ENCODE peak calls at places on chromosomes 1 and 21, in eight cellular contexts. G is hepatocyte, R is K562, J is GM23248, I is SK-N-SH, A is MM.1S, D is HepG2, H is neural progenitor cell. F is an unnamed sample. For H3K4me1, the result is how much of the 10 kb centered on the place peaks cover.

GRCh38 chr1:116915182-116915611 is 5.5 kb downstream of the PTGFRN start:
- DNase-seq in I (no peak), D (no peak), G (no peak), R (no peak), A (no peak), H (no peak), J (peak), F (no peak)

GRCh38 chr1:80918365-80918764 is 882.4 kb upstream of the ADGRL2 start:
- DNase-seq in A (no peak), H (no peak), R (no peak), I (no peak), J (no peak), D (no peak), G (no peak), F (no peak)

GRCh38 chr1:37486680-37487618 is 12.6 kb downstream of the ZC3H12A start:
- DNase-seq in I (peak), J (peak), A (peak), G (peak), D (peak), H (peak), R (peak), F (peak)

GRCh38 chr1:163072658-163073057 is 3.5 kb downstream of the RGS4 start:
- DNase-seq in R (no peak), H (no peak), D (no peak), A (no peak), I (no peak), J (peak), G (no peak), F (no peak)

GRCh38 chr21:46114963-46115362 is 17.1 kb downstream of the COL6A2 start:
- DNase-seq in H (no peak), D (no peak), I (peak), G (no peak), J (no peak), A (no peak), R (no peak), F (no peak)

GRCh38 chr1:203644661-203645510 is 18.3 kb downstream of the ATP2B4 start:
- DNase-seq in J (peak), I (no peak), G (no peak), D (no peak), A (no peak), R (no peak), H (no peak), F (no peak)

GRCh38 chr1:151499930-151500329 is 11.3 kb upstream of the CGN start:
- DNase-seq in R (no peak), J (no peak), G (no peak), H (no peak), A (no peak), I (no peak), D (no peak), F (no peak)

GRCh38 chr1:225653463-225654276 is 747 bp upstream of the ENAH start:
- DNase-seq in I (no peak), H (peak), R (no peak), A (no peak), J (peak), G (peak), D (peak), F (no peak)

GRCh38 chr1:192524223-192524622 is 51.4 kb upstream of the RGS1 start:
- DNase-seq in J (peak), A (no peak), D (no peak), I (no peak), H (no peak), R (no peak), G (no peak), F (no peak)

GRCh38 chr1:45395051-45395450 is 54.8 kb upstream of the MUTYH start:
- DNase-seq in I (no peak), R (no peak), H (no peak), G (no peak), D (no peak), A (no peak), J (no peak), F (no peak)

GRCh38 chr1:34057347-34057746 is 107.7 kb downstream of the CSMD2 start:
- DNase-seq in D (no peak), R (no peak), G (peak), J (no peak), H (peak), I (peak), A (no peak), F (no peak)

GRCh38 chr1:244974550-244974949 is 110.2 kb upstream of the HNRNPU start:
- DNase-seq in R (no peak), I (no peak), D (no peak), J (no peak), G (no peak), H (no peak), A (no peak), F (no peak)

GRCh38 chr1:33388989-33389771 is 41.7 kb downstream of the PHC2 start:
- DNase-seq in J (peak), A (no peak), R (no peak), I (no peak), H (no peak), G (no peak), D (no peak), F (no peak)

GRCh38 chr1:19799233-19799876 is 361 bp downstream of the TMCO4 start:
- DNase-seq in J (peak), I (peak), H (peak), G (peak), D (peak), A (peak), R (peak), F (peak)

GRCh38 chr1:109796484-109797305 is 33.0 kb upstream of the EPS8L3 start:
- DNase-seq in J (peak), R (no peak), H (no peak), D (no peak), I (no peak), G (no peak), A (no peak), F (no peak)

GRCh38 chr1:85464497-85465098 is 361 bp downstream of the DDAH1 start:
- DNase-seq in D (peak), G (peak), A (peak), R (no peak), H (peak), J (peak), I (peak), F (no peak)

GRCh38 chr1:1334835-1335234 is 3.8 kb downstream of the TAS1R3 start:
- DNase-seq in H (peak), I (no peak), J (no peak), A (no peak), G (no peak), R (peak), D (no peak), F (peak)

GRCh38 chr1:66313446-66313845 is 220.5 kb upstream of the SGIP1 start:
- DNase-seq in G (no peak), A (no peak), I (no peak), J (no peak), D (no peak), R (no peak), H (no peak), F (no peak)

GRCh38 chr1:15412843-15413242 is 3.2 kb downstream of the EFHD2 start:
- DNase-seq in A (no peak), H (no peak), D (no peak), I (no peak), R (no peak), J (no peak), G (no peak), F (no peak)

GRCh38 chr1:7513081-7513480 is 258.0 kb upstream of the VAMP3 start:
- DNase-seq in J (peak), D (no peak), R (no peak), A (no peak), I (no peak), H (no peak), G (no peak), F (no peak)

GRCh38 chr21:23223882-23224281 is 2225.7 kb downstream of the NCAM2 start:
- DNase-seq in G (no peak), I (no peak), J (no peak), R (no peak), D (no peak), A (no peak), H (peak), F (no peak)

GRCh38 chr1:177611402-177611801 is 358.5 kb downstream of the SEC16B start:
- DNase-seq in D (no peak), J (no peak), A (no peak), H (no peak), G (no peak), R (no peak), I (peak), F (no peak)

GRCh38 chr1:4265836-4266235 is 365.8 kb upstream of the C1orf174 start:
- DNase-seq in I (no peak), D (peak), G (no peak), J (no peak), R (no peak), A (no peak), H (no peak), F (no peak)

GRCh38 chr1:67850611-67851075 is 17.4 kb upstream of the GNG12 start:
- DNase-seq in R (no peak), D (no peak), G (peak), A (no peak), I (no peak), J (peak), H (no peak), F (no peak)

GRCh38 chr1:98323906-98324358 is 337.6 kb upstream of the SNX7 start:
- DNase-seq in D (no peak), H (no peak), R (no peak), J (peak), A (no peak), G (peak), I (no peak), F (no peak)

GRCh38 chr1:20223659-20224058 is 37.3 kb upstream of the PLA2G2C start:
- DNase-seq in A (no peak), R (no peak), D (no peak), I (no peak), J (no peak), G (no peak), H (no peak), F (no peak)

GRCh38 chr1:214833357-214833756 is 230.4 kb downstream of the CENPF start:
- DNase-seq in R (no peak), G (no peak), J (peak), I (no peak), A (no peak), H (no peak), D (peak), F (no peak)

GRCh38 chr1:71231751-71232150 is 150.9 kb upstream of the ZRANB2 start:
- DNase-seq in R (no peak), J (peak), D (no peak), H (no peak), I (no peak), A (no peak), G (no peak), F (no peak)

GRCh38 chr1:58592521-58593134 is 15.6 kb upstream of the TACSTD2 start:
- DNase-seq in R (no peak), J (peak), G (peak), A (no peak), D (no peak), I (no peak), H (no peak), F (no peak)

GRCh38 chr1:25563330-25564215 is 20.2 kb downstream of the LDLRAP1 start:
- DNase-seq in R (no peak), G (no peak), I (no peak), H (no peak), A (peak), D (no peak), J (no peak), F (no peak)

GRCh38 chr1:25561426-25562100 is 18.2 kb downstream of the LDLRAP1 start:
- DNase-seq in J (no peak), G (no peak), H (no peak), A (peak), R (no peak), I (no peak), D (no peak), F (no peak)

GRCh38 chr1:25560788-25561187 is 17.4 kb downstream of the LDLRAP1 start:
- DNase-seq in R (no peak), D (no peak), H (no peak), G (no peak), A (no peak), J (no peak), I (no peak), F (no peak)

GRCh38 chr1:25562928-25563283 is 19.5 kb downstream of the LDLRAP1 start:
- DNase-seq in G (no peak), H (no peak), R (no peak), A (no peak), D (no peak), J (no peak), I (no peak), F (no peak)

GRCh38 chr1:25562101-25562927 is 18.9 kb downstream of the LDLRAP1 start:
- DNase-seq in D (peak), J (no peak), A (peak), I (no peak), H (no peak), R (no peak), G (no peak), F (peak)
- H3K4me1 ChIP-seq in D (under half), J (under half), A (half or more), I (under half), H (under half), R (under half), G (under half), F (under half)

DNA sequence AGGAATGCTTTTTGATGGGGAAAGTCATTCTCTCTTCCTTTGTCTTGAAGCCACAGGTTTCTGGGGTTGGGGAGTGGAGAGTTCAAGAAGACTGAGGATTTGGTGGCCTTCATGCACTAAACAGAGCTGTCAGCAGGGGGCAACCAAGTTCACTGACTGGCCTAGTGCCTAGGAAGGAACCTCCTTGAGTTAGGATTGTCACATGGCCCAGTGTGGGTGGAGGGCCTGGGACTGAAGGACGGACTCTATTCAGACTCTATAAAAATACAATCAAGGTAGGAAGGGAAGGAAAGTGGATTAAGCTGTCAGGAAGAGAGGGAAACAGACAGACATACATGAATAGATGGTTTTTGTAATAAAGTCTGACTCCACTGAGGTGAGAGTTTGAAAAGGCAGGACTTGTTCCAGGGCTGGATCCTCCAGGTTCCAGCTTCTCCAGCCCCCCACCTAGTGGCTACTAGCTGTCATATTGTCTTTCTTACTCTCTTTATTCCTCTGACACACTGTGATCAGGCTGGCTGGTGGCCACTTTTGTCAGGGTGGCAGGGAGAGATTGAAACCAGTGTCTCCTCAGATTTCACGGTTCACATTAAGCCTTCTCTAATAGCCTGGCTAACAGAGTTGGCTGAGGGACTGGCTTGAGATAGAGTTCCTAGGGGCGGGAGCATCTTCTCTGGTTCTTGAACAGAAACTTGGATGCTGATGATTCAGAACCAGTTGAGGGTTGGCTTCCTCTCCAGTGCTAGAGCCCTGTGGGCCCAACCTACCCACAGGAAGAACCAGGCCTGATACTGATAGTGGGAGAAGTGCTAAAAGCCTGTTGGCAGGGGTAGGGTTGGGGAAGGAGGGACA is 4.1 kb upstream of the SH3BGRL3 start:
- DNase-seq in A (peak), J (peak), R (peak), H (peak), G (peak), I (peak), D (peak), F (peak)
- H2AFZ ChIP-seq in A (no peak), J (peak), R (peak), H (no peak), G (no peak), I (peak), D (no peak), F (no peak)

DNA sequence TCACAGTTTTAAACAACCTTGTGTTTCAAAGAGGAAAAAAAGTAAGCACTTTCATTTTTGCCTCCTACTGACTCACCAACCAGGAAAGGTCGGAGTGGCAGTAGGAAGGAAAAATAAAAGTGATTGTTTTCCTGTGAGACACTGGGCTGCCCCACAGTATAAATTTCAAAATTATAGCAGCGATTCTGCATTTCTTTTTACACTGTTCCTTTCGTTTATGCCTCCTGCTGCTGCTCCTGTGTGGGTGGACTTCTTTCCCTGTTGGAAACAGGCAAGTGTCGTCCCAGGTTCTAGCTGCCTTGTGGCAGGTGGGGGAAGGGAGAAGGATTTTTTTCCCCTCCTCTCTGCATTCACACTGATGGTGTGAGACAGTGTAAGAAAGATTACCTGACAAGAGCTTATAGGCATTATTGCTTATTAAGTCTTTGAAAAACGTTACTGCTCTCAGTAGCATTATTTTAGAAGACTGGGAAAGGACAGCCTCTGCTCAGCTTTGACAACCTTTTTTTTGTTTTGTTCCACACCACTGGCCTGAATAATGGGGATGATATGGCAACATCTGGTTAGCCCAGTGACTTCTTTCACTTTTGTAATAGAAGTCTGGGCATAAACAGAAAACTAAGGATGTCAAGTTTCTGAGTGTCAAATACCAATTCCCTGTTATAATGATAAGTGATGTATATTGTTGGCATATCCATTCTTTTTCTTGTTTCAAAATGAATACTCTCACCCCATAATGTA is 77.9 kb downstream of the NEK7 start:
- DNase-seq in R (no peak), H (peak), G (no peak), J (peak), A (no peak), D (no peak), I (no peak), F (no peak)
- H3K4me2 ChIP-seq in R (no peak), H (peak), G (peak), J (peak), A (peak), D (no peak), I (no peak), F (no peak)

GRCh38 chr1:201689647-201690046 is 139.3 kb upstream of the IPO9 start:
- DNase-seq in D (no peak), I (no peak), J (no peak), G (no peak), H (no peak), R (no peak), A (no peak), F (no peak)
- H3K4me1 ChIP-seq in D (under half), I (under half), J (under half), G (under half), H (under half), R (under half), A (under half), F (under half)

GRCh38 chr1:8986814-8987190 is 39.4 kb downstream of the SLC2A7 start:
- DNase-seq in D (no peak), J (no peak), I (no peak), G (no peak), R (no peak), H (no peak), A (no peak), F (no peak)
- H2AFZ ChIP-seq in D (no peak), J (no peak), I (no peak), G (no peak), R (no peak), H (no peak), A (no peak), F (no peak)

GRCh38 chr1:47178665-47179022 is 11.2 kb downstream of the PDZK1IP1 start:
- DNase-seq in I (no peak), G (no peak), D (no peak), J (no peak), H (no peak), R (no peak), A (no peak), F (no peak)

GRCh38 chr1:47181095-47181954 is 8.5 kb downstream of the PDZK1IP1 start:
- DNase-seq in J (no peak), G (no peak), A (no peak), R (peak), D (no peak), I (peak), H (no peak), F (no peak)

GRCh38 chr1:47179023-47179987 is 10.5 kb downstream of the PDZK1IP1 start:
- DNase-seq in G (peak), A (peak), I (peak), D (peak), R (peak), J (peak), H (peak), F (peak)

GRCh38 chr1:47180603-47181094 is 9.2 kb downstream of the PDZK1IP1 start:
- DNase-seq in I (peak), R (peak), A (no peak), J (no peak), D (no peak), H (no peak), G (no peak), F (no peak)

DNA sequence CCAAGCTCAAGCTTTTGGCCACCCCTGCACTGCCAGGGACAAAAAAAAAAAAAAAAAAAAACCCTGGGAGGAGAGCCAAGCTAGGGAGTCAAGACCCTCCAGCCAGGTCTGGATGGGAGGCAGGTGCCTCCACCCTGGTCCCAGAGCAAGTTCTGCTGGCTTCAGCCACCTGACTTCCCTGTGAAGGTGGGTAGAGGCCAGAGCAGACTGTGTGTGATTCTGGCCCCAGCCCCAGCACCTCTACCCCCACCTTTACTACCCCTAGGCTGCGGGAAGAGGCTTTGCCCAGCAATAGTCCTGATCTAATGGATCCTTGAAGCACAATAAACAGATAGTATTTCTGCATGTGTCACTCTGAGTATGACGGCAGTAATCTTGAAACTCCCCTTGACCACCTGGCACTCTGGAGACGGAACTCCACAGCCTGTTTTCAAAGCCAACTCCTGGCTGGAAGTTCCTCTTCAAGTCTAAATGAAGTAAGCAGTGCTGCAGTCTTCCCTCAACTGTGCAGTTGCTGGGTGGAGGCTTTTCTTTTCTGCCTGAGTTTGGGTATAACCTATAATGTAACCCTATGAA is 9.8 kb downstream of the PDZK1IP1 start:
- DNase-seq in D (no peak), R (no peak), H (no peak), J (no peak), G (no peak), A (no peak), I (peak), F (no peak)
- H3K4me2 ChIP-seq in D (peak), R (peak), H (no peak), J (peak), G (peak), A (no peak), I (peak), F (peak)